ENCODE peak calls at places on chromosome 5, in eight cellular contexts. I, T, Q, E, O, Y, D and N are unnamed samples.

GRCh38 chr5:38978036-38978435 is 96.2 kb downstream of the RICTOR start:
- DNase-seq in O (no peak), Y (no peak), Q (no peak), D (no peak), I (no peak), E (no peak), T (no peak), N (no peak)

GRCh38 chr5:180689071-180689694 is 39.8 kb upstream of the FLT4 start:
- DNase-seq in Y (no peak), Q (no peak), O (no peak), D (no peak), T (no peak), E (no peak), I (no peak), N (no peak)

GRCh38 chr5:56052735-56053134 is 58.0 kb upstream of the IL6ST start:
- DNase-seq in E (no peak), Y (no peak), T (no peak), Q (no peak), D (no peak), O (no peak), I (no peak), N (no peak)

GRCh38 chr5:143051244-143052058 is 281.3 kb downstream of the ARHGAP26 start:
- DNase-seq in Y (peak), E (peak), O (peak), Q (no peak), D (no peak), I (peak), T (no peak), N (no peak)

GRCh38 chr5:172881691-172882370 is 47.8 kb downstream of the ERGIC1 start:
- DNase-seq in O (peak), Q (no peak), I (no peak), D (peak), Y (no peak), T (no peak), E (peak), N (peak)

GRCh38 chr5:113606298-113607134 is 93.0 kb downstream of the YTHDC2 start:
- DNase-seq in O (peak), Y (no peak), E (peak), T (no peak), I (no peak), D (peak), Q (peak), N (peak)

GRCh38 chr5:134845335-134845851 is 375 bp upstream of the C5orf24 start:
- DNase-seq in I (peak), E (no peak), T (no peak), O (peak), Y (no peak), Q (no peak), D (no peak), N (no peak)

GRCh38 chr5:143061161-143061945 is 291.2 kb downstream of the ARHGAP26 start:
- DNase-seq in O (peak), D (no peak), T (no peak), I (peak), E (no peak), Q (no peak), Y (no peak), N (no peak)

GRCh38 chr5:61301345-61301744 is 30.7 kb upstream of the ZSWIM6 start:
- DNase-seq in Y (no peak), D (no peak), Q (no peak), O (peak), T (no peak), E (no peak), I (no peak), N (no peak)

GRCh38 chr5:91058575-91058974 is 324.5 kb downstream of the ARRDC3 start:
- DNase-seq in D (no peak), E (peak), Y (no peak), O (no peak), I (no peak), Q (no peak), T (no peak), N (no peak)

GRCh38 chr5:76422175-76422574 is 19.1 kb downstream of the IQGAP2 start:
- DNase-seq in E (no peak), T (no peak), I (no peak), Q (no peak), D (no peak), O (no peak), Y (no peak), N (no peak)

GRCh38 chr5:168706655-168707069 is 127.5 kb upstream of the PANK3 start:
- DNase-seq in E (peak), Y (no peak), T (no peak), Q (no peak), I (no peak), D (no peak), O (peak), N (peak)

GRCh38 chr5:67248703-67249589 is 52.3 kb upstream of the CD180 start:
- DNase-seq in T (no peak), Q (no peak), Y (peak), E (no peak), D (no peak), O (peak), I (no peak), N (no peak)

GRCh38 chr5:1323803-1324173 is 21.1 kb downstream of the CLPTM1L start:
- DNase-seq in Q (peak), D (no peak), T (no peak), O (no peak), E (no peak), Y (no peak), I (no peak), N (no peak)

GRCh38 chr5:124474821-124475220 is 271.6 kb downstream of the ZNF608 start:
- DNase-seq in Y (no peak), I (no peak), Q (no peak), E (no peak), T (no peak), O (no peak), D (no peak), N (no peak)

GRCh38 chr5:98308231-98308630 is 465.2 kb upstream of the RGMB start:
- DNase-seq in Y (no peak), O (peak), E (no peak), T (no peak), Q (no peak), I (no peak), D (no peak), N (no peak)

GRCh38 chr5:122668552-122668951 is 106.3 kb upstream of the SNX2 start:
- DNase-seq in I (no peak), Q (no peak), T (no peak), D (peak), Y (no peak), E (no peak), O (no peak), N (peak)

GRCh38 chr5:89916131-89916530 is 493.4 kb downstream of the CETN3 start:
- DNase-seq in Y (no peak), Q (no peak), O (no peak), D (no peak), T (no peak), I (no peak), E (no peak), N (no peak)

GRCh38 chr5:89289604-89290003 is 406.6 kb upstream of the MEF2C start:
- DNase-seq in E (no peak), O (peak), I (no peak), D (no peak), T (no peak), Q (no peak), Y (peak), N (no peak)

GRCh38 chr5:74325866-74326265 is 314.7 kb downstream of the ENC1 start:
- DNase-seq in O (no peak), Y (no peak), Q (no peak), E (peak), T (no peak), I (no peak), D (no peak), N (no peak)

GRCh38 chr5:151745071-151745705 is 13.2 kb downstream of the ATOX1 start:
- DNase-seq in Q (peak), E (peak), T (peak), I (peak), O (peak), D (no peak), Y (peak), N (no peak)

GRCh38 chr5:34552129-34552528 is 104.0 kb upstream of the RAI14 start:
- DNase-seq in E (no peak), T (no peak), Y (no peak), O (peak), Q (no peak), D (no peak), I (no peak), N (no peak)

GRCh38 chr5:61292130-61292672 is 39.9 kb upstream of the ZSWIM6 start:
- DNase-seq in O (no peak), D (no peak), I (no peak), E (no peak), Q (no peak), T (no peak), Y (no peak), N (no peak)

GRCh38 chr5:14879393-14879792 is 7.8 kb upstream of the ANKH start:
- DNase-seq in O (no peak), T (no peak), D (no peak), I (no peak), Y (no peak), Q (no peak), E (no peak), N (no peak)

GRCh38 chr5:139404484-139404840 is 573 bp upstream of the SPATA24 start:
- DNase-seq in E (no peak), Q (no peak), T (no peak), O (no peak), I (no peak), D (no peak), Y (no peak), N (no peak)

GRCh38 chr5:139403418-139403786 is 487 bp downstream of the SPATA24 start:
- DNase-seq in I (no peak), O (no peak), T (no peak), Q (no peak), Y (no peak), E (no peak), D (no peak), N (no peak)

GRCh38 chr5:139401546-139401945 is 2.3 kb downstream of the SPATA24 start:
- DNase-seq in I (no peak), E (no peak), T (no peak), D (no peak), Y (no peak), O (no peak), Q (peak), N (no peak)

GRCh38 chr5:139403787-139404483 is at the start of gene SPATA24:
- DNase-seq in E (peak), O (peak), D (peak), Q (peak), T (peak), Y (peak), I (peak), N (peak)

DNA sequence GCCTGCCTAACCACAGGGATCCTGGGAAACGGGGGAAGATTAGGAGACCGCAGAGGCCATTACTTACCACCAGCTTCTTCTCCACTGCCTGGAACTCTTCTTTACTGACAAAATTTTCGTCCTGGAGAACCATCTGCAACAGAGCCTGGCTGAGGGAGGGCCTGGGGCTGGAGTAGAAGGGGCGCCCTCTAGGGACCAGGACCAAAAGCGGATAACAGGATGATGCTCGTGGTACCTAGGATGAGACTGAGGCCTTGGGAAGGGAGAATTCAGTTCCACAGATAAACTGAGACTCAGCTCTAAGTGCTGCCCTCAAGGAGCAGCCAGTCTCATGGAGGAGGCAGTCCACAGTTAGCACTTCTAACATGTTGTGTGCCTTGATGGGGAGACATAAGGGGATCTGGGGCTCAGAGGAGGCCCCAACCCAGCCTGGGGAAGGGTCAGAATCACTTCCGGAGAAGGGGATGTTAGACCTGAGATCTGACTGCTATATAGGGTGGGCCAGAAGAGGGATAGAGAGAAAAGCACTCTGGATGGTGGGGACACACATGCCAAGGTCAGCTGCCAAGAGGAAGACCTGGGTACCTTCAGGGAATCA is 1.2 kb downstream of the SPATA24 start:
- DNase-seq in Q (peak), D (no peak), E (peak), O (peak), Y (no peak), T (no peak), I (no peak), N (no peak)
- TF ChIP-seq CTCF in Q (no peak), D (peak), E (peak), O (peak), Y (peak), T (peak), I (peak), N (peak)

GRCh38 chr5:132176987-132177386 is 50.7 kb downstream of the P4HA2 start:
- DNase-seq in Q (no peak), T (no peak), O (peak), Y (no peak), I (no peak), D (peak), E (no peak), N (peak)
- TF ChIP-seq CTCF in Q (no peak), T (no peak), O (peak), Y (peak), I (peak), D (no peak), E (no peak), N (peak)

GRCh38 chr5:170221319-170221718 is 11.5 kb upstream of the C5orf58 start:
- DNase-seq in D (no peak), Y (no peak), I (no peak), E (no peak), O (peak), Q (no peak), T (no peak), N (no peak)
- TF ChIP-seq CTCF in D (no peak), Y (no peak), I (no peak), E (peak), O (peak), Q (no peak), T (no peak), N (no peak)

DNA sequence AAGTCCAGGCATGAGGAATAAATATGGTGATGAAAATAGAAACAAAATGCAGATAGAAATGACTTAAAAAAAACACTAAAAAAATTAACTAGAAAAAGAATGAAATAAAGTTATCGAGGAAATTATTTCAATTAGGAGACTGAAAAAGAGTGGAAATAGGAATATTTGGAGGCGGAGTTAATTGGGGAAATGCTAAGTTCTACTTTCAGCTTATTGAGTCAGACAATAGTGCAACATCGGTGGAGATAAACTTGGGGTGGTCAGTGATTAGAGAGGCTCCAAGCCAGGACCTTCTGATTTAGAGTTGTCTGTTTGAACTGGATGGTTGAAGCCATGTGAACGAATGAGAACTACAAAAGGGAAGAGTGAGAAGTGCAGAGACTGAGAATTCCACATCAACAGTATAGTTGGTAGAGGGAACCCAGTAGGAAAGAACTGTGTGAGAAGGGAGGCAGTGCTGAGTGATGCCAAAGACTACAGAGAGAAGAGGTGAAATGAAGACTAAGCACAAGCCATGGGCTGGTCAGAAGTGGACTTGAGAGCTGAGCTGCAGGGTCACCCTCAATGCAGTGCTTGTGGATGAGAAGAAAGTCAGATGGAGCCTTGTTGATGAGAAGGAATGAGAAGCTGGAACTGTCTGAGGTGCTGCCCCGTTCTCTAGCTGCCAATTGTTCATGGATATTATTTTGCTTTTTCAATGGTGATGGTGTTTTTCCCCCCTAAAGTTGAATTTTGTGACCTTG is 160.7 kb downstream of the ICE1 start:
- DNase-seq in E (no peak), Y (no peak), D (no peak), T (no peak), O (no peak), Q (no peak), I (no peak), N (no peak)
- TF ChIP-seq CTCF in E (no peak), Y (no peak), D (no peak), T (no peak), O (no peak), Q (no peak), I (no peak), N (no peak)

GRCh38 chr5:9922719-9923118 is 292.6 kb upstream of the TAS2R1 start:
- DNase-seq in O (no peak), Q (no peak), I (no peak), D (no peak), Y (no peak), E (no peak), T (no peak), N (no peak)
- TF ChIP-seq CTCF in O (peak), Q (no peak), I (peak), D (peak), Y (peak), E (no peak), T (no peak), N (peak)

DNA sequence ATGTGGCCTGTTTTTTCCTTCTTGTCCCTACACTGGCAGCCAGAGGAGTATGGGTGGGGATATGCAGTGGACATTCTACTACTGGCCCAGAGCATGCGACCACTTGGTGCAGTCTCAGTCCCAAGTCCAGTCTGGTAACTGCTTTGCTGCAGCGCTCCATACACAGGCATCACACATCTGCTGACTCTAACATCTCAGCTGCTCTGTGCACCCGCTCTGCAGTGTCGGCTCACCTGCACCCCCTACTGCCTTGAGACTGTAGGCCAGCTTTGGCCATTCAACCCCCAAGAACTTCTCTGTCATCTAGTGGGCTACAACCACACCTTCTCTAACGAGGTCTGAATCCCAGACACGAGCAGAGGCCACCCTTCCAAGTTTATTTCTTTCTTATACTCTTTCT is 46.4 kb upstream of the SLCO6A1 start:
- DNase-seq in Y (no peak), O (peak), E (peak), I (no peak), Q (no peak), D (no peak), T (no peak), N (no peak)
- TF ChIP-seq CTCF in Y (peak), O (peak), E (peak), I (peak), Q (peak), D (no peak), T (peak), N (peak)

DNA sequence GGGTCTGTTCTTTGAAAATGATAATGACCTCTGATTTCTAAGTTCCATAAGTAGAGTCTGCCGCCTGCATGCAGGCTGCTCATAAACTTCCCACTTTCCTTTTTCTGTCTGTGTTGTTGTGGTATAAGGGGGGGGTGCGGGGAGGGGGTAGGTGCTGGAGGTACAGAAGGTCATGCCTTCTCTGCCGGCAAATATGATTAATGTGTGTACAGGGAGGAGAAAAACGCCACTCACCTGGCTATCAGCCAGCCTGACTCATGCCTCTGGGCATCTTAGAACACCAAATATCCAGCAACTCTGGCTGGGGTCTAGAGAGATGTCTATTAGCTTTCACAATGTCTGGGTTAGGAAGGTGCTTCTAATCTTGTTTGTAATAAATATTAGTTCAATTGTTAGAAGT is 128.3 kb downstream of the EFNA5 start:
- DNase-seq in Q (peak), E (peak), Y (peak), O (peak), D (peak), T (peak), I (no peak), N (no peak)
- TF ChIP-seq CTCF in Q (no peak), E (no peak), Y (no peak), O (no peak), D (no peak), T (no peak), I (no peak), N (no peak)